ENCODE peak calls at places on chromosomes 16 and 17, in ten cellular contexts. Q is adrenal gland; J is GM23248; Z is AG04450; E is A549; H is neural progenitor cell; W is CD8-positive, alpha-beta memory T cell; U is CD8-positive, alpha-beta T cell; R is heart left ventricle; N is caudate nucleus. G is an unnamed sample.
A peak's percentile ranks its signal among the peaks of the same experiment; 100 is the strongest.

GRCh38 chr17:246226-246625 is 64.8 kb upstream of the DOC2B start:
- DNase-seq in Z (no peak), E (no peak), W (no peak), Q (peak; percentile 11), U (no peak), J (no peak), R (no peak), H (no peak), N (no peak), G (no peak)

GRCh38 chr16:1520461-1520860 is 13.0 kb upstream of the TMEM204 start:
- DNase-seq in N (no peak), E (no peak), Z (no peak), Q (no peak), W (no peak), R (no peak), J (no peak), H (no peak), U (no peak), G (no peak)

GRCh38 chr16:76639685-76640289 is 362.6 kb downstream of the CNTNAP4 start:
- DNase-seq in H (peak; percentile 58), W (no peak), R (no peak), Z (no peak), Q (no peak), N (no peak), J (peak; percentile 2), U (no peak), E (peak; percentile 35), G (peak; percentile 29)

GRCh38 chr17:6536053-6536452 is 20.3 kb downstream of the PITPNM3 start:
- DNase-seq in Q (no peak), J (no peak), U (no peak), H (no peak), Z (no peak), W (no peak), N (no peak), E (no peak), R (no peak), G (no peak)

GRCh38 chr17:47789611-47790520 is 31.7 kb downstream of the OSBPL7 start:
- DNase-seq in R (peak; percentile 35), E (peak; percentile 79), J (peak; percentile 78), U (peak; percentile 16), Z (no peak), W (peak; percentile 43), N (peak; percentile 9), Q (peak; percentile 65), H (peak; percentile 87), G (peak; percentile 61)

GRCh38 chr16:2686912-2687507 is 4.7 kb downstream of the KCTD5 start:
- DNase-seq in Q (no peak), Z (no peak), N (no peak), R (no peak), J (no peak), E (no peak), U (no peak), H (no peak), W (no peak), G (peak; percentile 58)

GRCh38 chr17:7083592-7083991 is 3.5 kb upstream of the CLEC10A start:
- DNase-seq in R (no peak), Q (no peak), Z (no peak), W (no peak), H (no peak), N (no peak), J (peak; percentile 27), U (no peak), E (no peak), G (no peak)

GRCh38 chr17:65324977-65325376 is 187.8 kb downstream of the RGS9 start:
- DNase-seq in E (no peak), Z (no peak), U (no peak), R (no peak), J (peak; percentile 23), W (no peak), Q (no peak), N (no peak), H (no peak), G (peak; percentile 14)

GRCh38 chr16:23059433-23059832 is 89.8 kb downstream of the USP31 start:
- DNase-seq in W (no peak), N (no peak), J (no peak), E (no peak), H (no peak), U (no peak), Z (no peak), R (no peak), Q (no peak), G (no peak)

GRCh38 chr16:66266436-66267286 is 99.8 kb upstream of the CDH5 start:
- DNase-seq in J (peak; percentile 96), W (no peak), U (no peak), Z (peak; percentile 92), Q (no peak), R (peak; percentile 65), E (no peak), N (no peak), H (peak; percentile 48), G (peak; percentile 38)

DNA sequence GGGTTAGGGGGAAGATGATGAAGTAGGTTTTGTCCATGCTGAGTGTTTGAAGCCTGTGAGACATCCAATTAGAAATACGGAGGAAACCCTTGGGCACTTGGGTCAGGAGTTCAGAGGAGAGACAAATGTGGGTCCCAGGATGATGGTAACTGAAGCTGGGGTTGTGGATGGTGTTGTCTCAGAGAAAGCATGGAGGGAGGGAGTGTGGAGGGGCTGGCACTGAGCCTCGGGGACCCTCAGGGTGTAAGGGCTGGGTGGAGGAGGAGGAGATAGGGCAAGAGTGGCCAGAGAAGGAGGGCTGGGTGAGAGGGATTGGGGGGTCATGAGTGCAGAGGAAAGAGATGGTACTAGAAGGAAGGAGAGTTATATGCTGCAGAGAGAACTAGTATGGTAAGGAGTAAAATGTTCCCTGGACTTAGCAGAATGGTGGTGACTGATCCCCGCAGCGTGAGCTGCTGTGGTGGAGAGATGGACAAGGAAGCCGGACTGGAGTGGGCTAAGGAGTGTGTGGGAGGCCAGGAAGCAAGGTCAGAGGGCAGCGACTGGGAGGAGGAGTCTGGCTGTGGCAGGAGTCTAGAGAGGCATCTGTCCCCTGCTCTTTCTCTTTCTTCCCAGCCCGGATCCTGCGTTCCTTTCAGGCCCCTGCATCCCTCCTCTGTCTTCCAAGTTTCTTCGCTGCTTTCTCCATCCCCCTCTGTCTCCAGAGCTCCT is 3.8 kb upstream of the COL1A1 start:
- DNase-seq in Q (no peak), W (no peak), R (peak; percentile 55), N (no peak), J (peak; percentile 68), H (no peak), U (no peak), Z (no peak), E (no peak), G (no peak)
- H3K27ac ChIP-seq in Q (no peak overlapping the region), W (no peak overlapping the region), R (no peak overlapping the region), N (no peak overlapping the region), J (peak overlapping the region; percentile 100), H (no peak overlapping the region), U (no peak overlapping the region), Z (peak overlapping the region; percentile 98), E (peak overlapping the region; percentile 41), G (no peak overlapping the region)

GRCh38 chr17:57550671-57551315 is 194.3 kb downstream of the CCDC182 start:
- DNase-seq in N (no peak), W (no peak), U (no peak), Q (no peak), H (no peak), R (no peak), E (no peak), J (no peak), Z (no peak), G (no peak)

GRCh38 chr17:57549468-57549867 is 195.6 kb downstream of the CCDC182 start:
- DNase-seq in U (no peak), R (no peak), N (no peak), E (no peak), Q (no peak), W (no peak), J (no peak), H (no peak), Z (no peak), G (no peak)

GRCh38 chr17:57551321-57552079 is 193.6 kb downstream of the CCDC182 start:
- DNase-seq in W (no peak), N (no peak), Z (no peak), U (peak; percentile 9), E (no peak), J (no peak), H (no peak), R (no peak), Q (no peak), G (no peak)

GRCh38 chr17:57548421-57549385 is 196.4 kb downstream of the CCDC182 start:
- DNase-seq in J (no peak), U (no peak), R (peak; percentile 39), W (no peak), N (no peak), H (no peak), E (no peak), Z (no peak), Q (no peak), G (no peak)

GRCh38 chr17:57549996-57550395 is 195.1 kb downstream of the CCDC182 start:
- DNase-seq in W (no peak), Q (no peak), Z (no peak), H (peak; percentile 75), R (no peak), N (no peak), J (no peak), U (no peak), E (no peak), G (no peak)
- H3K27ac ChIP-seq in W (no peak overlapping the region), Q (no peak overlapping the region), Z (no peak overlapping the region), H (peak overlapping the region; percentile 65), R (no peak overlapping the region), N (peak overlapping the region; percentile 83), J (no peak overlapping the region), U (no peak overlapping the region), E (no peak overlapping the region), G (no peak overlapping the region)

GRCh38 chr17:63699638-63700527 is at the start of gene LIMD2:
- DNase-seq in U (peak; percentile 84), N (no peak), Q (peak; percentile 60), H (peak; percentile 90), Z (no peak), E (peak; percentile 26), J (peak; percentile 58), W (peak; percentile 80), R (peak; percentile 70), G (peak; percentile 42)
- H3K27ac ChIP-seq in U (peak within 1 kb of the TSS; percentile 94), N (peak within 1 kb of the TSS; percentile 82), Q (peak within 1 kb of the TSS; percentile 50), H (peak within 1 kb of the TSS; percentile 68), Z (peak within 1 kb of the TSS; percentile 39), E (peak within 1 kb of the TSS; percentile 91), J (peak within 1 kb of the TSS; percentile 41), W (peak within 1 kb of the TSS; percentile 75), R (peak within 1 kb of the TSS; percentile 45), G (peak within 1 kb of the TSS; percentile 53)

GRCh38 chr17:4939804-4940624 is at the start of the genes RNF167 and SLC25A11:
- DNase-seq in J (peak; percentile 100), H (peak; percentile 100), R (peak; percentile 94), Z (peak; percentile 99), E (peak; percentile 100), W (peak; percentile 89), U (peak; percentile 94), N (peak; percentile 94), Q (peak; percentile 94), G (peak; percentile 95)
- H3K27ac ChIP-seq in J (peak within 1 kb of the TSS; percentile 80), H (peak within 1 kb of the TSS; percentile 89), R (peak within 1 kb of the TSS; percentile 98), Z (peak within 1 kb of the TSS; percentile 98), E (peak within 1 kb of the TSS; percentile 89), W (peak within 1 kb of the TSS; percentile 85), U (peak within 1 kb of the TSS; percentile 83), N (peak within 1 kb of the TSS; percentile 96), Q (peak within 1 kb of the TSS; percentile 90), G (peak within 1 kb of the TSS; percentile 82)

GRCh38 chr17:59688008-59688407 is 19.2 kb downstream of the PTRH2 start:
- DNase-seq in E (no peak), U (no peak), R (no peak), Z (no peak), N (no peak), Q (no peak), W (no peak), H (no peak), J (peak; percentile 68), G (no peak)
- H3K27ac ChIP-seq in E (peak overlapping the region; percentile 11), U (no peak overlapping the region), R (no peak overlapping the region), Z (no peak overlapping the region), N (no peak overlapping the region), Q (no peak overlapping the region), W (no peak overlapping the region), H (no peak overlapping the region), J (peak overlapping the region; percentile 57), G (no peak overlapping the region)

G was measured in body of pancreas.